ENCODE peak calls at places on chromosome X, in six cellular contexts. I is HCT116, X is GM23248, J is PC-3, L is MM.1S, A is SK-N-SH. W is an unnamed sample.
A peak's percentile ranks its signal among the peaks of the same experiment; 100 is the strongest.

GRCh38 chrX:118346258-118347094 is 570 bp downstream of the WDR44 start:
- DNase-seq in I (no peak), L (peak; percentile 30), A (peak; percentile 54), X (peak; percentile 57), J (peak; percentile 20), W (peak; percentile 65)

GRCh38 chrX:109472939-109473713 is 8.8 kb downstream of the GUCY2F start:
- DNase-seq in X (peak; percentile 66), I (peak; percentile 27), L (peak; percentile 8), A (peak; percentile 1), J (peak; percentile 28), W (peak; percentile 84)

GRCh38 chrX:110965409-110965808 is 130.6 kb upstream of the PAK3 start:
- DNase-seq in X (no peak), A (no peak), L (no peak), I (no peak), J (no peak), W (no peak)

GRCh38 chrX:139025822-139026221 is 314.3 kb upstream of the FGF13 start:
- DNase-seq in X (no peak), J (peak; percentile 30), L (no peak), A (no peak), I (no peak), W (no peak)

GRCh38 chrX:150465856-150466775 is 102.3 kb upstream of the MTM1 start:
- DNase-seq in X (no peak), L (no peak), I (no peak), A (no peak), J (no peak), W (no peak)

GRCh38 chrX:133365886-133366611 is 49.2 kb downstream of the GPC4 start:
- DNase-seq in L (no peak), X (peak; percentile 50), I (no peak), J (no peak), A (no peak), W (no peak)

GRCh38 chrX:41664307-41665299 is 24.2 kb upstream of the GPR34 start:
- DNase-seq in A (no peak), X (peak; percentile 31), I (no peak), L (peak; percentile 15), J (no peak), W (no peak)

GRCh38 chrX:31889028-31889427 is 817.2 kb upstream of the FTHL17 start:
- DNase-seq in L (no peak), X (no peak), A (no peak), I (no peak), J (no peak), W (no peak)

GRCh38 chrX:80576815-80577533 is 156.7 kb downstream of the TENT5D start:
- DNase-seq in X (no peak), L (no peak), I (no peak), A (no peak), J (peak; percentile 1), W (no peak)

GRCh38 chrX:5236096-5236495 is 992.6 kb downstream of the NLGN4X start:
- DNase-seq in A (peak; percentile 8), X (no peak), I (no peak), L (peak; percentile 74), J (peak; percentile 58), W (peak; percentile 59)

GRCh38 chrX:119762718-119763117 is 4.3 kb downstream of the SOWAHD start:
- DNase-seq in J (no peak), A (no peak), I (no peak), L (peak; percentile 78), X (peak; percentile 34), W (no peak)

DNA sequence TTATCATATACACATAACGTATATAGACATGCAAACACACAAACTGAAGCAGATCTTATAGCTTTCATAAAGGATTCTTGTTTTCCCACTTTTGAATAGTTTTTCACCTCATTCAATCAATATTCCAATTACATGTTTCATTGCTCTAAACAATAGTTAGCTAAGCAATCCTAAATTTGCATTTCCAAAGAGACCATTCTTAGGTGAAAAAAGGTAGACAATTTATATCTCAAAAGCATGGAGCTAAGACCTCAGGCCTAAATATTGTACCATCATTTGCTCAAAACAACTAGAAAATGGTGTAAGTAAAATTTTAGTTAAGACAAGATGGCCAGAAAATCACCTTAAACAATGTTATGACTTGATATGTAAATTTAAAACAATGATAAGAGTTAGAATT is 1148.5 kb upstream of the DIAPH2 start:
- DNase-seq in J (no peak), L (no peak), I (no peak), A (no peak), X (no peak), W (no peak)
- H3K9me2 ChIP-seq in J (no peaks in the 10 kb centered on the region), L (no peaks in the 10 kb centered on the region), I (no peaks in the 10 kb centered on the region), A (no peaks in the 10 kb centered on the region), X (no peaks in the 10 kb centered on the region), W (no peaks in the 10 kb centered on the region)

GRCh38 chrX:20361890-20362262 is 95.2 kb upstream of the RPS6KA3 start:
- DNase-seq in I (no peak), X (peak; percentile 75), L (no peak), J (peak; percentile 63), A (no peak), W (no peak)

GRCh38 chrX:20363003-20363674 is 96.4 kb upstream of the RPS6KA3 start:
- DNase-seq in J (no peak), I (no peak), X (peak; percentile 43), L (no peak), A (no peak), W (no peak)

GRCh38 chrX:20361081-20361889 is 94.6 kb upstream of the RPS6KA3 start:
- DNase-seq in I (no peak), L (no peak), X (peak; percentile 65), A (no peak), J (no peak), W (no peak)

GRCh38 chrX:20364238-20364637 is 97.5 kb upstream of the RPS6KA3 start:
- DNase-seq in X (no peak), A (no peak), L (no peak), I (no peak), J (no peak), W (no peak)

GRCh38 chrX:20362268-20363002 is 95.7 kb upstream of the RPS6KA3 start:
- DNase-seq in J (peak; percentile 89), I (no peak), A (no peak), X (peak; percentile 77), L (no peak), W (no peak)
- H2AFZ ChIP-seq in J (peak overlapping the region; percentile 86), I (no peak overlapping the region), A (peak overlapping the region; percentile 47), X (peak overlapping the region; percentile 76), L (no peak overlapping the region), W (no peak overlapping the region)

GRCh38 chrX:94932278-94932965 is 1258.4 kb downstream of the FAM133A start:
- DNase-seq in J (no peak), X (no peak), A (no peak), L (peak; percentile 31), I (no peak), W (no peak)
- H3K9ac ChIP-seq in J (no peak overlapping the region), X (no peak overlapping the region), A (no peak overlapping the region), L (peak overlapping the region; percentile 10), I (no peak overlapping the region), W (no peak overlapping the region)

GRCh38 chrX:23805379-23805778 is 22.4 kb downstream of the SAT1 start:
- DNase-seq in X (no peak), A (no peak), I (no peak), J (no peak), L (no peak), W (no peak)
- H3K9me2 ChIP-seq in X (no peaks in the 10 kb centered on the region), A (no peaks in the 10 kb centered on the region), I (no peaks in the 10 kb centered on the region), J (no peaks in the 10 kb centered on the region), L (no peaks in the 10 kb centered on the region), W (no peaks in the 10 kb centered on the region)

DNA sequence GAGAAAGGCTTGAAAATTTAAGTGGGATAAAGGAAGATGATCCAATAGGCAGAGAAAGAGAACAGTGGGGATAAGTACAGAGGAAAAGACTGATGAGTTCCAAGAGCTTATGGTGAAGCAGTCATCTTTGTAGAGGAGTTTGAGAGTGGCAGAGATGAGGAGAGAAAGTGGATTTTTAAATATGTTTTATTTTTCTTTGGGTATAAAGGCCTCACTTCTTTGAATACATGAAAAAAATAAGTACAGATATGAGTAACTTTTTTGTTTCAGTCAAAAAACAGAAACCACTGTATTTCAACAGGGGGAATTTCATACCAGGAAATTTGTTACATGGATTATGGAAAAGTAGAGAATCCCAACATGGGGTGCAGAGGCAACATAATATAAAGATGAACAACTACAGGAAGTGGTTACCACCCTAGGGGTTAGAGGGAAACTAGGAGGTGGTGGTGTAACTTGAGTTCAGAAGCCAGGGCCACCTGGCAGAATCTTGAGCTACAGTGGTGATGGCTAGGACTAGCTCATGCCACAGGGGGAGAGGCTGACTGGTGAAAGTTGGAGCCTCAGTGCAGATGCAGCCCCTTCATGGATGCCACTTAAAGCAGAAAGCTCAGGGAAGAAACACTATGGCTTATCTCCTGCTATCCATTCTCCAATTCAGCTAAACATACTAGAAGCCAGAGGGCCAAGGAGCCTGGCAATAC is 3.4 kb upstream of the CYBB start:
- DNase-seq in L (peak; percentile 58), I (no peak), J (no peak), A (no peak), X (no peak), W (peak; percentile 74)
- H2AFZ ChIP-seq in L (no peak overlapping the region), I (no peak overlapping the region), J (no peak overlapping the region), A (no peak overlapping the region), X (no peak overlapping the region), W (peak overlapping the region; percentile 31)

GRCh38 chrX:153768311-153769157 is 4.5 kb downstream of the PLXNB3 start:
- DNase-seq in L (no peak), A (peak; percentile 44), J (no peak), X (no peak), I (no peak), W (no peak)
- H3K9ac ChIP-seq in L (no peak overlapping the region), A (no peak overlapping the region), J (no peak overlapping the region), X (no peak overlapping the region), I (no peak overlapping the region), W (no peak overlapping the region)

DNA sequence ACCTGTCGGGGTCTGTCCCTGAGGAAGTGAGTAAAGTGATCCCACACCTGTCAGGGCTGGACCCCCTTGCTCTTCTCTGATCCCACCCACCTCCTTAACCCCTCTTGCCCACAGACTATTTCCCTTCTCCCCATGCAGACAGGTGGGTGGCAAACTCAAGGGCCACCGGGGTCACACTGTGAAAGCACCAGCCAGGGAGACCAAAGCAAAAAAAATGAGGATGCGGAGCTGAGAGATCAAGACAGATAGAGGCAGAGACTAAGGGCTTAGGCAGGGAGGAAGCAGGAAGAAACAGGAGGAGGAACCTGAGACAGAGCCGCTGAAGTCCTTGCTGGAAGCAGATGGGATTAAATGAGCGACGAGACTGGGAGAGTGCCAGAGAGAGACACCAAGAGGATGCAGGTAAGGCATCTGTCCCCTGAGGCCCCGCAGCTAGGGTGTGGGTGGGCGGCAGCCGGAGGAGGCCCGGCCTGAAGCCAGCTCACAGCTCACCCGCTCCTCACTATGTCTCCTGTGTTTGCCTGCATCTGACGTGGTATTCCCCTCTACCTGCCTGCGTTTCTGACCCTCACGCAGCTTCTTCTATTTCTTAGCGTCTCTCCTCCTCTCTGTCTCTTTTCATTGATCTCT is 7.2 kb downstream of the TIMM17B start:
- DNase-seq in L (no peak), I (no peak), J (peak; percentile 12), A (no peak), X (peak; percentile 3), W (no peak)
- H3K9me2 ChIP-seq in L (no peaks in the 10 kb centered on the region), I (no peaks in the 10 kb centered on the region), J (no peaks in the 10 kb centered on the region), A (no peaks in the 10 kb centered on the region), X (no peaks in the 10 kb centered on the region), W (no peaks in the 10 kb centered on the region)

GRCh38 chrX:130124577-130124976 is 14.3 kb upstream of the ELF4 start:
- DNase-seq in X (no peak), A (no peak), I (no peak), L (no peak), J (no peak), W (no peak)
- H2AFZ ChIP-seq in X (no peak overlapping the region), A (no peak overlapping the region), I (no peak overlapping the region), L (no peak overlapping the region), J (no peak overlapping the region), W (no peak overlapping the region)

GRCh38 chrX:103437147-103437873 is 61.0 kb downstream of the BEX3 start:
- DNase-seq in I (no peak), A (no peak), J (no peak), L (no peak), X (no peak), W (no peak)
- H3K9ac ChIP-seq in I (no peak overlapping the region), A (no peak overlapping the region), J (no peak overlapping the region), L (no peak overlapping the region), X (no peak overlapping the region), W (no peak overlapping the region)

GRCh38 chrX:129565046-129565649 is 25.1 kb downstream of the OCRL start:
- DNase-seq in A (no peak), J (no peak), L (no peak), I (no peak), X (no peak), W (no peak)
- H3K9me2 ChIP-seq in A (no peaks in the 10 kb centered on the region), J (no peaks in the 10 kb centered on the region), L (no peaks in the 10 kb centered on the region), I (no peaks in the 10 kb centered on the region), X (no peaks in the 10 kb centered on the region), W (no peaks in the 10 kb centered on the region)

W was measured in Karpas-422.